ENCODE peak calls at places on chromosome 5, in five cellular contexts. L is NT2/D1; W is CD8-positive, alpha-beta memory T cell; Q is psoas muscle; R is OCI-LY7. U is an unnamed sample.

GRCh38 chr5:89211836-89212235 is 328.9 kb upstream of the MEF2C start:
- DNase-seq in L (no peak), W (no peak), Q (no peak), R (no peak), U (no peak)

GRCh38 chr5:131109540-131110255 is 55.4 kb downstream of the HINT1 start:
- DNase-seq in L (no peak), W (no peak), Q (no peak), R (peak; percentile 47), U (peak; percentile 29)

GRCh38 chr5:88438006-88438405 is 169.4 kb upstream of the TMEM161B start:
- DNase-seq in L (no peak), W (no peak), Q (no peak), R (no peak), U (no peak)

GRCh38 chr5:760363-761205 is 23.9 kb downstream of the ZDHHC11B start:
- DNase-seq in L (no peak), W (no peak), Q (no peak), R (no peak), U (no peak)

GRCh38 chr5:84682531-84682930 is 297.9 kb upstream of the EDIL3 start:
- DNase-seq in L (no peak), W (no peak), Q (no peak), R (no peak), U (no peak)

GRCh38 chr5:56740000-56740399 is 75.3 kb upstream of the MAP3K1 start:
- DNase-seq in L (no peak), W (no peak), Q (no peak), R (no peak), U (no peak)

GRCh38 chr5:5315068-5315835 is 107.2 kb upstream of the ICE1 start:
- DNase-seq in L (no peak), W (no peak), Q (no peak), R (no peak), U (no peak)

GRCh38 chr5:134510970-134511795 is 14.3 kb upstream of the JADE2 start:
- DNase-seq in L (peak; percentile 68), W (no peak), Q (no peak), R (no peak), U (no peak)

GRCh38 chr5:1412163-1412562 is 33.1 kb downstream of the SLC6A3 start:
- DNase-seq in L (no peak), W (peak; percentile 30), Q (peak; percentile 6), R (no peak), U (no peak)

U was measured in immature natural killer cell.